ENCODE peak calls at places on chromosomes 16 and 17, in four cellular contexts. One of them, this sample, is unnamed.

GRCh38 chr16:49050607-49051006 is 231.0 kb downstream of the CBLN1 start:
- ATAC-seq in thoracic aorta: no peak
- ATAC-seq in Panc1: peak
- ATAC-seq in pancreas: no peak
- ATAC-seq in this sample: no peak

GRCh38 chr17:68820825-68821481 is 134.2 kb downstream of the ABCA8 start:
- ATAC-seq in thoracic aorta: no peak
- ATAC-seq in Panc1: no peak
- ATAC-seq in pancreas: no peak
- ATAC-seq in this sample: no peak

GRCh38 chr17:16371742-16372141 is 9.1 kb upstream of the UBB start:
- ATAC-seq in thoracic aorta: no peak
- ATAC-seq in Panc1: no peak
- ATAC-seq in pancreas: no peak
- ATAC-seq in this sample: no peak

GRCh38 chr17:82097187-82097918 is 683 bp downstream of the FASN start:
- ATAC-seq in thoracic aorta: no peak
- ATAC-seq in Panc1: peak
- ATAC-seq in pancreas: no peak
- ATAC-seq in this sample: peak

GRCh38 chr17:35227546-35227945 is 15.3 kb upstream of the SLFN5 start:
- ATAC-seq in thoracic aorta: no peak
- ATAC-seq in Panc1: no peak
- ATAC-seq in pancreas: no peak
- ATAC-seq in this sample: no peak

GRCh38 chr17:46138470-46138869 is 54.8 kb downstream of the KANSL1 start:
- ATAC-seq in thoracic aorta: no peak
- ATAC-seq in Panc1: no peak
- ATAC-seq in pancreas: no peak
- ATAC-seq in this sample: no peak

GRCh38 chr17:27380551-27380950 is 75.7 kb upstream of the KSR1 start:
- ATAC-seq in thoracic aorta: no peak
- ATAC-seq in Panc1: peak
- ATAC-seq in pancreas: no peak
- ATAC-seq in this sample: no peak

GRCh38 chr17:56653877-56654276 is 60.4 kb downstream of the NOG start:
- ATAC-seq in thoracic aorta: no peak
- ATAC-seq in Panc1: peak
- ATAC-seq in pancreas: no peak
- ATAC-seq in this sample: peak

GRCh38 chr17:51820252-51820651 is 338.3 kb downstream of the CA10 start:
- ATAC-seq in thoracic aorta: no peak
- ATAC-seq in Panc1: peak
- ATAC-seq in pancreas: no peak
- ATAC-seq in this sample: no peak

GRCh38 chr17:75749545-75750389 is 15.2 kb downstream of the GALK1 start:
- ATAC-seq in thoracic aorta: no peak
- ATAC-seq in Panc1: peak
- ATAC-seq in pancreas: peak
- ATAC-seq in this sample: peak

GRCh38 chr16:23482778-23483177 is 27.5 kb downstream of the GGA2 start:
- ATAC-seq in thoracic aorta: no peak
- ATAC-seq in Panc1: no peak
- ATAC-seq in pancreas: no peak
- ATAC-seq in this sample: peak

GRCh38 chr16:78893340-78893739 is 707.2 kb downstream of the MAF start:
- ATAC-seq in thoracic aorta: no peak
- ATAC-seq in Panc1: no peak
- ATAC-seq in pancreas: no peak
- ATAC-seq in this sample: peak